ENCODE peak calls at places on chromosomes 11 and 22, in nine cellular contexts. M is lower lobe of right lung, G is IMR-90, N is uterus, F is keratinocyte, X is left lung, C is heart left ventricle, B is spleen, T is GM23338. K is an unnamed sample.

GRCh38 chr11:6321961-6322362 is 1.7 kb upstream of the CAVIN3 start:
- DNase-seq in M (no peak), G (peak; percentile 82), N (no peak), F (no peak), X (no peak), C (no peak), B (no peak), T (peak; percentile 18), K (no peak)

GRCh38 chr11:103541186-103541795 is 432.1 kb downstream of the DYNC2H1 start:
- DNase-seq in M (no peak), G (no peak), N (no peak), F (peak; percentile 67), X (no peak), C (no peak), B (no peak), T (peak; percentile 14), K (no peak)

GRCh38 chr11:123494195-123495050 is 64.4 kb downstream of the GRAMD1B start:
- DNase-seq in M (no peak), G (peak; percentile 69), N (no peak), F (no peak), X (no peak), C (no peak), B (no peak), T (peak; percentile 72), K (peak; percentile 20)

GRCh38 chr11:70314730-70315129 is 44.2 kb downstream of the PPFIA1 start:
- DNase-seq in M (peak; percentile 61), G (no peak), N (no peak), F (no peak), X (no peak), C (no peak), B (no peak), T (no peak), K (no peak)

GRCh38 chr11:13101836-13102574 is 92.9 kb downstream of the RASSF10 start:
- DNase-seq in M (no peak), G (no peak), N (no peak), F (no peak), X (no peak), C (no peak), B (no peak), T (peak; percentile 15), K (no peak)

GRCh38 chr11:1390603-1391164 is 950 bp downstream of the BRSK2 start:
- DNase-seq in M (no peak), G (peak; percentile 5), N (no peak), F (no peak), X (peak; percentile 72), C (peak; percentile 52), B (peak; percentile 83), T (peak; percentile 65), K (no peak)

GRCh38 chr22:29738118-29738815 is 18.5 kb downstream of the CABP7 start:
- DNase-seq in M (no peak), G (no peak), N (no peak), F (no peak), X (peak; percentile 44), C (no peak), B (no peak), T (no peak), K (no peak)

GRCh38 chr22:30212363-30212995 is 34.1 kb downstream of the LIF start:
- DNase-seq in M (peak; percentile 92), G (peak; percentile 95), N (peak; percentile 51), F (peak; percentile 82), X (peak; percentile 90), C (no peak), B (peak; percentile 83), T (no peak), K (peak; percentile 70)

GRCh38 chr22:40414838-40415505 is 44.6 kb downstream of the SGSM3 start:
- DNase-seq in M (peak; percentile 32), G (no peak), N (no peak), F (no peak), X (peak; percentile 64), C (no peak), B (peak; percentile 85), T (no peak), K (no peak)

GRCh38 chr11:43735931-43736330 is 55.4 kb downstream of the HSD17B12 start:
- DNase-seq in M (no peak), G (peak; percentile 71), N (no peak), F (peak; percentile 7), X (no peak), C (no peak), B (no peak), T (peak; percentile 24), K (no peak)

GRCh38 chr11:72191961-72192381 is at the start of gene FOLR1:
- DNase-seq in M (peak; percentile 75), G (no peak), N (no peak), F (no peak), X (no peak), C (no peak), B (no peak), T (peak; percentile 61), K (no peak)

GRCh38 chr22:24466831-24467249 is 28.3 kb upstream of the UPB1 start:
- DNase-seq in M (no peak), G (peak; percentile 74), N (peak; percentile 25), F (no peak), X (no peak), C (peak; percentile 61), B (no peak), T (no peak), K (no peak)

GRCh38 chr11:31199403-31199802 is 170.1 kb downstream of the DCDC1 start:
- DNase-seq in M (no peak), G (no peak), N (no peak), F (no peak), X (no peak), C (no peak), B (no peak), T (peak; percentile 30), K (no peak)

GRCh38 chr22:42434748-42435425 is 2.7 kb upstream of the NFAM1 start:
- DNase-seq in M (no peak), G (no peak), N (no peak), F (no peak), X (no peak), C (no peak), B (no peak), T (no peak), K (no peak)

GRCh38 chr11:78465169-78465942 is 47.7 kb upstream of the GAB2 start:
- DNase-seq in M (no peak), G (no peak), N (no peak), F (no peak), X (peak; percentile 55), C (no peak), B (peak; percentile 86), T (no peak), K (no peak)

GRCh38 chr22:47289316-47289985 is 527.0 kb downstream of the TBC1D22A start:
- DNase-seq in M (no peak), G (no peak), N (peak; percentile 7), F (no peak), X (no peak), C (no peak), B (no peak), T (no peak), K (no peak)

GRCh38 chr11:121134758-121135312 is 33.8 kb downstream of the TECTA start:
- DNase-seq in M (no peak), G (no peak), N (no peak), F (no peak), X (no peak), C (no peak), B (no peak), T (no peak), K (no peak)

GRCh38 chr11:27599217-27599616 is 92.6 kb upstream of the LIN7C start:
- DNase-seq in M (no peak), G (no peak), N (no peak), F (no peak), X (no peak), C (no peak), B (no peak), T (peak; percentile 77), K (no peak)

GRCh38 chr11:102330226-102330625 is 12.9 kb downstream of the BIRC3 start:
- DNase-seq in M (no peak), G (peak; percentile 28), N (no peak), F (no peak), X (no peak), C (no peak), B (no peak), T (no peak), K (no peak)

GRCh38 chr11:9992306-9992705 is 301.7 kb downstream of the SBF2 start:
- DNase-seq in M (no peak), G (peak; percentile 27), N (no peak), F (no peak), X (no peak), C (no peak), B (no peak), T (no peak), K (no peak)

GRCh38 chr22:17366830-17367229 is 2.4 kb upstream of the CECR2 start:
- DNase-seq in M (no peak), G (no peak), N (peak; percentile 38), F (no peak), X (no peak), C (peak; percentile 45), B (peak; percentile 81), T (peak; percentile 87), K (no peak)

GRCh38 chr11:65133724-65134123 is 595 bp downstream of the SYVN1 start:
- DNase-seq in M (no peak), G (no peak), N (peak; percentile 64), F (no peak), X (no peak), C (no peak), B (no peak), T (no peak), K (no peak)
- H3K27ac ChIP-seq in M (peak overlapping the region; percentile 99), G (peak overlapping the region; percentile 99), N (peak overlapping the region; percentile 96), F (peak overlapping the region; percentile 100), X (peak overlapping the region; percentile 98), C (peak overlapping the region; percentile 98), B (peak overlapping the region; percentile 99), T (peak overlapping the region; percentile 80), K (peak overlapping the region; percentile 99)

DNA sequence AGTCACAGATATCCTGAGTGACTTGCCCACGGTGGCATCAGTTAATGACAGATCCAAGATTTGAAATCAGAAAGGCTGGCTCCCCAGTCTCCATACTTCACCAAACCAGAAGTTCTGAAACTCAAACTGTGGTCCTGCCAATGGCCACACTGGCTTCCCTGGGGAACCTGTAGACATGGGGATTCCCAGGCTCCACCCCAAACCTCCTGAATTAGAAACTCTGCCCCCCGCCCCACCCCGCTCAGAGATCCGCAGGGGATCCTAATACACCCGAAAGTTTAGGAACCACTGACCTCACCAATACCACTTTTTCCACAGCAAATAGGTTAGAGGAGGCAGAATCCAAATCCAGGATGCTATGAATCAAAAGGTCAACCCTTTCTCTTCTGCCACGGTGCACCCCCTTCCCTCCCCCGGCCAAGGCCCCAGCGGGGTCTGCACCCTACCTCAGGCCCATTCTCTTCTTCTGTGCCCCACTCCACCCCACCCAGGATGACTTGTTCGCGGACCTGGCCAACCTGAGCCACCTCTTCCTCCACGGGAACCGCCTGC is 15.4 kb downstream of the RTN4RL2 start:
- DNase-seq in M (no peak), G (no peak), N (no peak), F (no peak), X (no peak), C (no peak), B (no peak), T (no peak), K (no peak)
- H3K27me3 ChIP-seq in M (peaks cover 7% of the 10 kb centered on the region), G (peaks cover 36% of the 10 kb centered on the region), N (no peaks in the 10 kb centered on the region), F (peaks cover 25% of the 10 kb centered on the region), X (no peaks in the 10 kb centered on the region), C (peaks cover 9% of the 10 kb centered on the region), B (peaks cover 3% of the 10 kb centered on the region), T (peaks cover 44% of the 10 kb centered on the region), K (peaks cover 22% of the 10 kb centered on the region)

GRCh38 chr11:35098850-35099249 is 40.1 kb upstream of the CD44 start:
- DNase-seq in M (no peak), G (no peak), N (no peak), F (no peak), X (no peak), C (no peak), B (no peak), T (no peak), K (no peak)
- TF ChIP-seq CTCF in M (no peak), G (no peak), N (no peak), F (no peak), X (no peak), C (no peak), B (no peak), T (no peak), K (no peak)

GRCh38 chr11:73783483-73784020 is 4.1 kb upstream of the MRPL48 start:
- DNase-seq in M (no peak), G (no peak), N (no peak), F (no peak), X (no peak), C (no peak), B (no peak), T (no peak), K (no peak)
- H3K27ac ChIP-seq in M (no peak overlapping the region), G (no peak overlapping the region), N (no peak overlapping the region), F (no peak overlapping the region), X (no peak overlapping the region), C (no peak overlapping the region), B (no peak overlapping the region), T (peak overlapping the region; percentile 21), K (no peak overlapping the region)

K was measured in AG04450.